ENCODE peak calls at places on chromosome 14, in five cellular contexts. I is left lobe of liver, O is amygdala, E is NCI-H345, N is A172. Q is an unnamed sample.

GRCh38 chr14:55237999-55238680 is 33.1 kb upstream of the FBXO34 start:
- DNase-seq in I (no peak), O (no peak), E (no peak), N (peak), Q (no peak)

GRCh38 chr14:100303925-100304324 is 2.3 kb downstream of the SLC25A29 start:
- DNase-seq in I (no peak), O (no peak), E (no peak), N (no peak), Q (no peak)

GRCh38 chr14:100851946-100852620 is 26.2 kb downstream of the MEG3 start:
- DNase-seq in I (no peak), O (no peak), E (no peak), N (no peak), Q (no peak)

GRCh38 chr14:51873221-51873893 is 12.9 kb downstream of the GNG2 start:
- DNase-seq in I (no peak), O (peak), E (peak), N (peak), Q (no peak)

GRCh38 chr14:99603471-99603933 is 505 bp downstream of the CCDC85C start:
- DNase-seq in I (peak), O (no peak), E (peak), N (no peak), Q (no peak)

GRCh38 chr14:70257526-70257925 is 68.8 kb upstream of the SLC8A3 start:
- DNase-seq in I (peak), O (no peak), E (no peak), N (no peak), Q (no peak)

GRCh38 chr14:91269076-91269991 is 24.8 kb upstream of the GPR68 start:
- DNase-seq in I (no peak), O (no peak), E (no peak), N (no peak), Q (no peak)

GRCh38 chr14:74018704-74019407 is at the start of the genes BBOF1 and ENTPD5:
- DNase-seq in I (peak), O (peak), E (peak), N (peak), Q (peak)

GRCh38 chr14:54568821-54569591 is 2.1 kb downstream of the SAMD4A start:
- DNase-seq in I (no peak), O (no peak), E (no peak), N (no peak), Q (no peak)

GRCh38 chr14:36524874-36525745 is 5.1 kb upstream of the NKX2-1 start:
- DNase-seq in I (peak), O (no peak), E (no peak), N (no peak), Q (no peak)

GRCh38 chr14:25537846-25538455 is 488.0 kb upstream of the STXBP6 start:
- DNase-seq in I (peak), O (no peak), E (peak), N (no peak), Q (no peak)

GRCh38 chr14:61280526-61281185 is 482 bp downstream of the TMEM30B start:
- DNase-seq in I (peak), O (no peak), E (peak), N (no peak), Q (no peak)

GRCh38 chr14:22538671-22539228 is 50.3 kb downstream of the DAD1 start:
- DNase-seq in I (no peak), O (no peak), E (no peak), N (no peak), Q (no peak)

GRCh38 chr14:37091651-37092050 is 80.8 kb downstream of the SLC25A21 start:
- DNase-seq in I (no peak), O (no peak), E (no peak), N (peak), Q (no peak)

GRCh38 chr14:77014004-77014604 is 14.4 kb downstream of the IRF2BPL start:
- DNase-seq in I (peak), O (no peak), E (no peak), N (no peak), Q (peak)

GRCh38 chr14:104792101-104792884 is 3.3 kb downstream of the AKT1 start:
- DNase-seq in I (peak), O (no peak), E (peak), N (no peak), Q (no peak)

GRCh38 chr14:69483765-69484443 is 624 bp upstream of the PLEKHD1 start:
- DNase-seq in I (no peak), O (no peak), E (peak), N (no peak), Q (peak)

GRCh38 chr14:98633380-98633779 is 638.6 kb downstream of the BCL11B start:
- DNase-seq in I (no peak), O (peak), E (peak), N (no peak), Q (peak)

GRCh38 chr14:64773577-64773976 is 69.4 kb downstream of the PLEKHG3 start:
- DNase-seq in I (no peak), O (no peak), E (no peak), N (no peak), Q (no peak)

GRCh38 chr14:104554608-104555401 is 24.8 kb upstream of the C14orf180 start:
- DNase-seq in I (no peak), O (no peak), E (no peak), N (no peak), Q (no peak)

GRCh38 chr14:34711169-34711568 is 3.2 kb downstream of the CFL2 start:
- DNase-seq in I (no peak), O (peak), E (peak), N (peak), Q (no peak)

GRCh38 chr14:88559852-88560251 is 3.0 kb upstream of the ZC3H14 start:
- DNase-seq in I (no peak), O (no peak), E (no peak), N (peak), Q (no peak)

GRCh38 chr14:76204436-76205230 is 52.9 kb downstream of the GPATCH2L start:
- DNase-seq in I (no peak), O (no peak), E (no peak), N (no peak), Q (no peak)

GRCh38 chr14:45716506-45716905 is 463.5 kb upstream of the MIS18BP1 start:
- DNase-seq in I (no peak), O (no peak), E (no peak), N (peak), Q (no peak)

GRCh38 chr14:53401646-53402045 is 248.5 kb upstream of the DDHD1 start:
- DNase-seq in I (no peak), O (no peak), E (no peak), N (no peak), Q (no peak)

GRCh38 chr14:37060496-37061260 is 111.7 kb downstream of the SLC25A21 start:
- DNase-seq in I (no peak), O (no peak), E (peak), N (no peak), Q (no peak)

GRCh38 chr14:92203116-92203515 is 81.3 kb downstream of the CPSF2 start:
- DNase-seq in I (no peak), O (no peak), E (no peak), N (no peak), Q (no peak)

Q was measured in dorsolateral prefrontal cortex.